ENCODE peak calls at places on chromosomes 1 and 21, in eight cellular contexts. X is left lung, E is neural progenitor cell, M is osteocyte, Y is HL-60, J is cardiac fibroblast, B is tibial nerve, P is fibroblast of mammary gland. D is an unnamed sample.

GRCh38 chr1:3914911-3915310 is 14.8 kb upstream of the C1orf174 start:
- DNase-seq in Y (no peak), P (no peak), M (no peak), J (no peak), B (no peak), E (no peak), X (no peak), D (no peak)

GRCh38 chr21:20040768-20041167 is 957.4 kb upstream of the NCAM2 start:
- DNase-seq in P (no peak), M (no peak), Y (no peak), B (no peak), E (no peak), X (no peak), J (peak), D (no peak)

GRCh38 chr1:182952677-182953444 is at the start of gene SHCBP1L:
- DNase-seq in X (peak), B (no peak), M (no peak), Y (no peak), J (no peak), E (no peak), P (no peak), D (no peak)

GRCh38 chr21:43571976-43572375 is 87.3 kb downstream of the HSF2BP start:
- DNase-seq in B (no peak), M (no peak), P (no peak), E (no peak), Y (no peak), J (no peak), X (no peak), D (no peak)

GRCh38 chr1:207007352-207008033 is 25.1 kb downstream of the C1orf116 start:
- DNase-seq in E (peak), J (peak), Y (no peak), B (peak), M (no peak), P (peak), X (no peak), D (no peak)

GRCh38 chr1:200873116-200873670 is 412 bp downstream of the GPR25 start:
- DNase-seq in E (no peak), M (peak), Y (no peak), B (no peak), J (no peak), P (no peak), X (peak), D (no peak)

GRCh38 chr1:223242382-223242955 is 99.4 kb upstream of the TLR5 start:
- DNase-seq in B (no peak), X (no peak), Y (no peak), P (peak), J (peak), E (no peak), M (peak), D (no peak)

GRCh38 chr21:17514124-17514481 is 1.3 kb downstream of the CXADR start:
- DNase-seq in J (peak), M (no peak), P (no peak), Y (no peak), B (no peak), E (peak), X (no peak), D (no peak)

GRCh38 chr1:19514391-19514831 is 29.1 kb upstream of the CAPZB start:
- DNase-seq in P (peak), Y (no peak), E (no peak), B (peak), J (peak), M (no peak), X (no peak), D (no peak)

GRCh38 chr1:15543589-15544568 is 17.2 kb downstream of the DNAJC16 start:
- DNase-seq in P (peak), Y (no peak), B (no peak), E (no peak), M (peak), X (no peak), J (peak), D (no peak)

GRCh38 chr1:22450421-22451021 is 1.1 kb upstream of the ZBTB40 start:
- DNase-seq in E (no peak), Y (no peak), P (no peak), X (no peak), B (no peak), J (no peak), M (no peak), D (no peak)

GRCh38 chr21:26962516-26963305 is 4.2 kb downstream of the ADAMTS5 start:
- DNase-seq in J (peak), M (no peak), Y (no peak), E (no peak), X (no peak), B (no peak), P (peak), D (no peak)

GRCh38 chr1:203557390-203557789 is 63.4 kb downstream of the OPTC start:
- DNase-seq in B (no peak), M (no peak), J (peak), Y (no peak), P (peak), E (no peak), X (no peak), D (no peak)

GRCh38 chr1:162165528-162165927 is 96.0 kb downstream of the NOS1AP start:
- DNase-seq in Y (no peak), E (no peak), J (no peak), B (no peak), M (no peak), P (no peak), X (no peak), D (no peak)

GRCh38 chr1:62621907-62622306 is 24.6 kb downstream of the ANGPTL3 start:
- DNase-seq in M (no peak), E (no peak), J (peak), Y (peak), B (no peak), P (peak), X (no peak), D (no peak)

GRCh38 chr1:43177691-43178090 is 5.6 kb downstream of the CFAP57 start:
- DNase-seq in M (no peak), X (no peak), E (peak), Y (no peak), J (no peak), B (no peak), P (no peak), D (no peak)

GRCh38 chr1:22018583-22019559 is 17.4 kb downstream of the CELA3A start:
- DNase-seq in M (peak), E (no peak), P (peak), Y (peak), B (no peak), X (no peak), J (peak), D (peak)

GRCh38 chr1:155241069-155241679 is 14.1 kb downstream of the ENTREP3 start:
- DNase-seq in J (peak), B (peak), X (no peak), M (no peak), P (peak), E (peak), Y (peak), D (peak)

GRCh38 chr1:192159769-192160168 is 1.5 kb downstream of the RGS18 start:
- DNase-seq in Y (no peak), M (no peak), P (no peak), E (no peak), B (no peak), J (no peak), X (no peak), D (no peak)

GRCh38 chr1:78737241-78737640 is 87.6 kb downstream of the IFI44 start:
- DNase-seq in Y (no peak), B (no peak), J (no peak), M (no peak), E (no peak), P (no peak), X (no peak), D (no peak)

GRCh38 chr1:153677718-153678518 is 570 bp upstream of the NPR1 start:
- DNase-seq in X (no peak), E (peak), Y (peak), M (no peak), J (peak), B (peak), P (peak), D (peak)

GRCh38 chr1:41454406-41454805 is 30.1 kb downstream of the EDN2 start:
- DNase-seq in X (no peak), M (no peak), J (peak), Y (no peak), B (peak), P (no peak), E (no peak), D (no peak)
- TF ChIP-seq CTCF in X (no peak), M (no peak), J (no peak), Y (no peak), B (no peak), P (no peak), E (no peak), D (no peak)

DNA sequence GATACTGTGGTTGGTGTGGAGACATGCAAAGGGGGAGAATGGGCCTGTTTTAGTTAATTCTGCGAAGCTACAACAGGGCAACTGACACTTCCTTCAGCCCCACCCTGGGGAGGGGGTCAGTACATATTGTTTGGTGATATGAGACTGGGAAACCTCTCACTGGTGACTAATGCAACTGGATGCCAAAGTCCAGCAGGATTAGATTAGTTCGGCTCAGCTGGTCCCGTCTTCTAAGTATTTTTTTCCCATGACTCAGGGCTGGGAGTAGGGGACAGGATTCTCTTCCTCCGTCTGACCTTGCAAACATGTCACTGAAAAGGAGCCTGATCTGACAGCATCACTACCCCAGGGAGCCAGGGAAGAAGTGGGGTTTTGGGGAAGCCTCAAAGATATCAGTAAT is 42.9 kb downstream of the PLXNA2 start:
- DNase-seq in J (peak), X (no peak), B (no peak), Y (no peak), E (no peak), M (no peak), P (peak), D (no peak)
- TF ChIP-seq CTCF in J (no peak), X (no peak), B (no peak), Y (no peak), E (no peak), M (no peak), P (no peak), D (no peak)

GRCh38 chr1:8794605-8795004 is 22.8 kb downstream of the RERE start:
- DNase-seq in Y (no peak), E (no peak), P (no peak), X (no peak), M (no peak), J (no peak), B (no peak), D (no peak)
- TF ChIP-seq CTCF in Y (no peak), E (no peak), P (no peak), X (no peak), M (no peak), J (no peak), B (no peak), D (no peak)

DNA sequence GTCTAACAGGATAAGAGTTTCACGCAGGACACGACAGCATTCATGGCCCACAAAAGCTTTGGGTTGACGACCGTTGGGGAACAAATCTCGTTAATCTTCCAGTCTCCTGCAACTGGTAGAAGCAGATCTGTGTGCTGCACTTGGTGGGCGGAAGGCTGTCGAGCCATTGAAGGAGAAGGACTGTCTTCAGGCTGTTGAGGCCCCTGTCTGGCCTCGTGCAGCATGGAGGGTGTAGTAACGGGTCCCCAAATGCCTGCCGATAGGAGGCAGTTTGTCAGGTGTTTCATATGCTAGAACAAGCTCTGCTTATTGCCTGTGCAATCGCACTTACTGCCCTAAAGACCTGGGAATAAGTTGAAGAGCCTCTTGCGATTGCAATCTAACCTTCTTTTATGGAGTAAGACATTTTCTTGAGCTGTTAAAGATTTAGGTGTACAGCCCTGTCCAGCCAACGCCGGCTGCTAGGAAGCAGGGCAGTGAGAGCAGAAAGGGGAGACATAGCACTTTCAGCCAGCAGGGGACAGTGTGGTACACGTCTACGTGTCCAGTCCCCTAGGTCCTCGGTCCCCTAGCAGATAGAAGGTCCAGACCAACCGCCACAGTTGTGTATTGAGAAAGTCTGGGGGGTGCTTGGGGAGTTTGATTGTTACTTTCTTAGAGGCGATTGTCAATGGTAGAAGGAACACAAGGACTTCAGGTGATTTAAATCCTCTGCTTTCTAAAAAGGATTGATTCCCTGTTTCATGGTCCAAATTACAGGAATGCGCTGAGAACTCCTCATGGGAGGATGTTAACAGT is 102.3 kb upstream of the TMPRSS2 start:
- DNase-seq in X (no peak), E (peak), B (no peak), Y (peak), J (peak), M (no peak), P (peak), D (peak)
- TF ChIP-seq CTCF in X (peak), E (peak), B (peak), Y (peak), J (peak), M (peak), P (peak), D (peak)

GRCh38 chr1:81097860-81098259 is 702.9 kb upstream of the ADGRL2 start:
- DNase-seq in X (no peak), B (no peak), M (no peak), Y (no peak), P (no peak), E (no peak), J (no peak), D (no peak)
- TF ChIP-seq CTCF in X (no peak), B (no peak), M (no peak), Y (no peak), P (no peak), E (no peak), J (no peak), D (no peak)

GRCh38 chr21:31557421-31557955 is 102.0 kb upstream of the SOD1 start:
- DNase-seq in Y (no peak), X (no peak), J (no peak), E (peak), B (no peak), M (no peak), P (no peak), D (peak)
- TF ChIP-seq CTCF in Y (no peak), X (no peak), J (no peak), E (no peak), B (no peak), M (no peak), P (no peak), D (no peak)

DNA sequence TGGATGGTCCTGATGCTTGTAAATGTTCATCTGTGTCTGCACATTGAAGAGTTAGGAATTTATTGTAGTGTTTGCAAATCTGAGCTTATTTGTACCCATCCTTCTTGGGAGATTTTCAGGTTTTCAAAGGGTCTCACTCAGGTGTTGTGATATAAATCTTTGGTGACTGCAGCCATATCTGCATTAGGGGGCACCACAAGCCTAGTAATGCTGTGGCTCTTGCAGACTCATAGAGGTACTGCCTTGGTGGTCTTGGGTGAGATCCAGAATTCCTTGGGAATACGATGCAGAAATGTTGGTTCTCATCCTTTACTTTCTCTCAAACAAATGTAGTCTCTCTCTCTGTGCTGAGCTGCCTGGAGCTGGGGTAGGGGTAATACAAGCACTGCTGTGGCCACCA is 405.9 kb downstream of the TTLL7 start:
- DNase-seq in P (no peak), B (no peak), E (peak), Y (no peak), M (no peak), X (no peak), J (no peak), D (no peak)
- TF ChIP-seq CTCF in P (no peak), B (no peak), E (peak), Y (no peak), M (no peak), X (no peak), J (no peak), D (no peak)

DNA sequence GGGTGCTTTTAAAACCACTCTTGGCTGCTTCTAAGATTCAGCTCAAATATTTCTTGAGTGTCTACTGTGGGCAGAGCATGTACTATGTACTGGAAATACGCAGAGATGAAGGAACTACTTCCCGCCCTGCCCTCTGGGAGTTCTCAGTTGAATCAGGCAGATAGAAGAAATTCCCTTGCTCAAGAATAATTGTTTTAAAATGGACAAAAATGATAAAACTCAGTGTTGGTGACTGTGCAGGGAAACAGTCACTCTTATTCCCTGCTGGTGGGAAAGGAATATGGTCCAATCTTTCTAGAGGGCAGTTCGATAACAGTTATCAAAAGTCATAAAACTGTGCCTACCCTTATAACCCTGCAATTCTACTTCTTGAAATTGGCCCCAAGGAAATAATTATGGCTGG is 16.9 kb upstream of the GRHL3 start:
- DNase-seq in E (no peak), P (peak), X (no peak), J (peak), M (no peak), Y (no peak), B (no peak), D (no peak)
- TF ChIP-seq CTCF in E (no peak), P (no peak), X (no peak), J (no peak), M (no peak), Y (no peak), B (no peak), D (no peak)

GRCh38 chr1:101843160-101843559 is 153.6 kb downstream of the OLFM3 start:
- DNase-seq in M (no peak), Y (no peak), P (no peak), B (no peak), J (no peak), X (no peak), E (peak), D (no peak)
- TF ChIP-seq CTCF in M (no peak), Y (no peak), P (no peak), B (no peak), J (no peak), X (no peak), E (peak), D (no peak)

GRCh38 chr1:233394860-233395717 is 67.6 kb downstream of the MAP3K21 start:
- DNase-seq in P (peak), E (peak), J (peak), Y (peak), B (no peak), X (no peak), M (no peak), D (no peak)
- TF ChIP-seq CTCF in P (peak), E (peak), J (peak), Y (peak), B (peak), X (peak), M (peak), D (peak)

D was measured in glutamatergic neuron.